ENCODE peak calls at places on chromosomes 7 and 10, in ten cellular contexts. M is stomach, W is prostate gland, E is K562, X is HCT116, Q is breast epithelium, G is Panc1, T is esophagus muscularis mucosa, U is HepG2, N is transverse colon. R is an unnamed sample.

GRCh38 chr7:46930336-46930735 is 651.6 kb downstream of the TNS3 start:
- DNase-seq in M (no peak), W (no peak), E (no peak), X (no peak), Q (no peak), G (peak; percentile 74), T (no peak), U (no peak), N (no peak), R (no peak)

GRCh38 chr10:96910488-96911395 is 78.6 kb downstream of the LCOR start:
- DNase-seq in M (no peak), W (no peak), E (peak; percentile 20), X (peak; percentile 24), Q (no peak), G (peak; percentile 28), T (no peak), U (peak; percentile 28), N (no peak), R (peak; percentile 17)

GRCh38 chr7:147670759-147671158 is 919.8 kb upstream of the C7orf33 start:
- DNase-seq in M (no peak), W (no peak), E (no peak), X (no peak), Q (no peak), G (no peak), T (no peak), U (no peak), N (no peak), R (no peak)

GRCh38 chr7:2105917-2106316 is 126.8 kb downstream of the MAD1L1 start:
- DNase-seq in M (no peak), W (no peak), E (peak; percentile 94), X (no peak), Q (no peak), G (no peak), T (no peak), U (no peak), N (no peak), R (no peak)

GRCh38 chr7:76009672-76010600 is 15.5 kb upstream of the TMEM120A start:
- DNase-seq in M (no peak), W (no peak), E (no peak), X (no peak), Q (no peak), G (no peak), T (no peak), U (no peak), N (no peak), R (no peak)

GRCh38 chr10:93287775-93288174 is 194.4 kb downstream of the MYOF start:
- DNase-seq in M (no peak), W (no peak), E (no peak), X (no peak), Q (no peak), G (no peak), T (no peak), U (no peak), N (no peak), R (no peak)

GRCh38 chr10:680146-680545 is 9.3 kb downstream of the DIP2C start:
- DNase-seq in M (no peak), W (no peak), E (no peak), X (no peak), Q (no peak), G (no peak), T (peak; percentile 53), U (no peak), N (no peak), R (no peak)

GRCh38 chr7:87528733-87529132 is 53.3 kb upstream of the ABCB4 start:
- DNase-seq in M (no peak), W (no peak), E (no peak), X (no peak), Q (no peak), G (no peak), T (no peak), U (no peak), N (no peak), R (no peak)

GRCh38 chr10:89427629-89428028 is 13.3 kb downstream of the IFIT5 start:
- DNase-seq in M (no peak), W (no peak), E (no peak), X (no peak), Q (no peak), G (no peak), T (no peak), U (no peak), N (no peak), R (no peak)

GRCh38 chr7:55733584-55733983 is 129.0 kb downstream of the SEPTIN14 start:
- DNase-seq in M (no peak), W (no peak), E (no peak), X (no peak), Q (no peak), G (no peak), T (no peak), U (no peak), N (no peak), R (no peak)

GRCh38 chr10:98144985-98145384 is 10.5 kb downstream of the R3HCC1L start:
- DNase-seq in M (no peak), W (no peak), E (no peak), X (no peak), Q (no peak), G (no peak), T (no peak), U (no peak), N (no peak), R (no peak)

GRCh38 chr10:96271017-96271815 is at the start of gene BLNK:
- DNase-seq in M (peak; percentile 90), W (peak; percentile 96), E (no peak), X (no peak), Q (peak; percentile 80), G (no peak), T (no peak), U (no peak), N (peak; percentile 86), R (peak; percentile 27)

GRCh38 chr7:107045980-107046379 is 1.5 kb downstream of the PRKAR2B start:
- DNase-seq in M (no peak), W (no peak), E (peak; percentile 59), X (no peak), Q (no peak), G (no peak), T (no peak), U (no peak), N (no peak), R (no peak)

GRCh38 chr7:2520131-2520807 is 695 bp downstream of the LFNG start:
- DNase-seq in M (no peak), W (no peak), E (peak; percentile 60), X (no peak), Q (no peak), G (no peak), T (no peak), U (no peak), N (peak; percentile 62), R (no peak)

DNA sequence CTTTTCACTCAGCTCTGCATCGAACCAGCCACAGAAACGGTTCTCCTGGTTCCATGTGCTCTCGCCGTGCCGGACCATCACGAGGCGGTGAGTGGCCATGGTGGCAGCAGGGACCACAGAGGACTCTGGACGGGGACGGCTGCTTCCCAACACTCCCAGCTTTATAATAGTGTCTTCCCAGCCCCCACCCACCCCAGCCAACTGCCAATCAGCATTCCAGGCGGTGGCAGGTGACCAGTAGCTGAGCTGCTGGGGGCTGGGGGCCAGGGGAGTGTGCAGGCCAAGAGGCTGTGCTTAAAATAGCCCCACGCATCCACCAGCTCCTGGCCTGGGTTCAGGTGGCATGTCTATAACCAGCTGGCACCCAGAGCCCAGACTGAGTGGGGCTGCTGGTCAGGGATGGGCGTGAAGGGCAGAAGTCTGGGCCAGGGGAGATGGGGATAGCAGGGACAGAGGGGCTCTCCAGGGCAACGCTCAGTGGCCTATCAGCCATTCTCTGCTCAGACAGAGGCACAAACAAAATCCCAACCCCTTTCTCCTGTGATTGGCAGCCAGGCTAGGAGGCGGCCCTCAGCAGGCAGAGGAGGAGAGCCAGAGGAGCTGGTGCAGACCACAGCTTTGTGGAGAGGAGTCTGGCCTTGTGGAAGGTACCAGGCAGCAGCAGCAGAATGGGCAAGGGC is at the start of gene PGAM2:
- DNase-seq in M (no peak), W (no peak), E (no peak), X (no peak), Q (no peak), G (no peak), T (no peak), U (no peak), N (peak; percentile 18), R (no peak)
- TF ChIP-seq POLR2AphosphoS5 in M (peak; percentile 3), W (no peak), E (no peak), X (no peak), Q (no peak), G (peak; percentile 13), T (no peak), U (no peak), N (no peak), R (peak; percentile 23)

DNA sequence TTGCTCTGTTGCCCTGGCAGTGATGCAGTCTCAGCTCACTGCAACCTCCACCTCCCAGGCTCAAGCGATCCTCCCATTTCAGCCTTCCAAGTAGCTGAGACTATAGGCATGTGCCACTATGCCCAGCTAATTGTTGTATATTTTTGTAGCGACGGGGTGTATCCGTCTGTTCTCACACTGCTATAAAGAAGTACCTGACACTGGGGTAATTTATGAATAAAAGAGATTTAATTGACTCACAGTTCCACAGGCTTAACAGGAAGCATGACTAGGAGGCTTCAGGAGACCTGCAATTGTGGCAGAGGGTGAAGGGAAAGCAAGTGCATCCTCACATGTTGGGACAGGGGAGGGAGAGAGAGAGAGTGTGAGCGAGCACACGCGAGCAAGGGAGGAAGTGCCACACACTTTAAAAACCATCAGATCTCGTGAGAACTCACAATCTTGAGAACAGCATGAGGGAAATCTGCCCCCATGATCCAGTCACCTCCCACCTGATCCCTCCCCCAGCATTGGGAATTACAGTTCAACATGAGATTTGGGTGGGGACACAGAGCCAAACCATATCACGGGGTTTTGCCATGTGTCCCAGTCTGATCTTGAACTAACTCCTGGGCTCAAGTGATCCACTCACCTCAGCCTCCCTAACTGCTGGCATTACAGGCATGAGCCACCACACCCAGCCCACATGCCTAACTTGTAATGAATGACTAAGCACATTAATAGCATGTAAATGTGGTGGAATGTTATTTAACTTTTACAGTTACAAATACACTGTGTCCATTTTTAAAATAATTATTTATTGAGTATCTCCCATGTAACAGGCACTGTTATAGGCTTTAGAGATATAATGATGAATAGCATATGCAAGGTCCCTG is 65.5 kb downstream of the RALA start:
- DNase-seq in M (no peak), W (no peak), E (no peak), X (no peak), Q (no peak), G (no peak), T (no peak), U (no peak), N (no peak), R (no peak)
- TF ChIP-seq POLR2AphosphoS5 in M (no peak), W (no peak), E (no peak), X (no peak), Q (no peak), G (no peak), T (no peak), U (no peak), N (no peak), R (no peak)

GRCh38 chr10:110423650-110424049 is 74.1 kb upstream of the DUSP5 start:
- DNase-seq in M (no peak), W (no peak), E (no peak), X (no peak), Q (no peak), G (no peak), T (no peak), U (no peak), N (no peak), R (no peak)
- TF ChIP-seq POLR2AphosphoS5 in M (no peak), W (no peak), E (no peak), X (no peak), Q (no peak), G (no peak), T (no peak), U (no peak), N (no peak), R (no peak)

DNA sequence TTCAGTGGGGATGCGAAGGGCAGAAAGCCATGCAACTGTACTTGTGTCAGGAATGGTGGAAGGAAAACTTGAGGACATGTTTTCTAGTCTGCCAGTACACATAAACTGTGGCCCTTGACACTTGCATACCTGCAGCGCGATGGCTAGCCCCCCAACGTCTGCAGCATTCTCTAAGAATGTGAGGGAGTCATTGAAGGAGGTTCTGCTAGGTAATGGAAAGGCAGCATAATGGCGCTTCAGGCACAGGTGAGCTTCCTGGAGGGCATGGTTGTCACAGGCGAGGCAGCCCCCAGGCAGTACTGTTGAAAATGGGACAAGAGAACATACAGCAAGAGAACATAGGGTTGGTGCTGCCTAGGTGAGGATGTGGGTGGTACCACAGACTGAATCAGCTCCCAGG is 3.5 kb downstream of the LLCFC1 start:
- DNase-seq in M (no peak), W (no peak), E (no peak), X (no peak), Q (no peak), G (no peak), T (no peak), U (no peak), N (no peak), R (no peak)
- TF ChIP-seq POLR2AphosphoS5 in M (no peak), W (no peak), E (no peak), X (no peak), Q (no peak), G (no peak), T (no peak), U (no peak), N (no peak), R (no peak)